ENCODE peak calls at places on chromosomes 13 and 19, in six cellular contexts. A is neuronal stem cell, E is H9, O is IMR-90, Z is trophoblast cell, Y is H1. L is an unnamed sample.

GRCh38 chr19:5942991-5943390 is 28.9 kb downstream of the CAPS start:
- DNase-seq in A (no peak), Z (no peak), E (no peak), Y (no peak), O (no peak), L (no peak)

GRCh38 chr19:39171479-39172465 is 25.0 kb upstream of the NCCRP1 start:
- DNase-seq in A (no peak), Z (no peak), E (no peak), O (no peak), Y (no peak), L (no peak)

GRCh38 chr13:25037057-25037813 is 58.7 kb upstream of the PABPC3 start:
- DNase-seq in E (peak), Z (peak), O (peak), A (peak), Y (no peak), L (peak)

GRCh38 chr13:35157143-35157755 is 215.2 kb downstream of the NBEA start:
- DNase-seq in A (peak), E (no peak), Y (no peak), O (peak), Z (peak), L (peak)

GRCh38 chr13:73715114-73715909 is 418.9 kb downstream of the KLF12 start:
- DNase-seq in Y (no peak), O (no peak), Z (peak), A (no peak), E (no peak), L (no peak)

GRCh38 chr13:40230833-40231266 is 435.6 kb downstream of the FOXO1 start:
- DNase-seq in Z (no peak), Y (no peak), O (no peak), E (no peak), A (no peak), L (peak)

GRCh38 chr19:8569066-8569761 is 8.0 kb downstream of the MYO1F start:
- DNase-seq in Z (peak), Y (no peak), O (peak), A (no peak), E (no peak), L (peak)

GRCh38 chr19:719636-720377 is 11.1 kb downstream of the PALM start:
- DNase-seq in Y (no peak), Z (no peak), A (no peak), E (no peak), O (no peak), L (no peak)

GRCh38 chr13:29758591-29759114 is 91.8 kb downstream of the UBL3 start:
- DNase-seq in Z (peak), Y (no peak), O (no peak), A (no peak), E (no peak), L (peak)

GRCh38 chr19:3655402-3656072 is 28.9 kb upstream of the CACTIN start:
- DNase-seq in Y (no peak), E (no peak), Z (no peak), A (no peak), O (peak), L (peak)

GRCh38 chr19:12668937-12669271 is 2.3 kb downstream of the WDR83 start:
- DNase-seq in A (no peak), Y (no peak), O (peak), Z (peak), E (no peak), L (peak)

GRCh38 chr13:52852444-52852843 is 4.0 kb upstream of the PCDH8 start:
- DNase-seq in Y (no peak), A (no peak), E (no peak), Z (no peak), O (no peak), L (no peak)

GRCh38 chr19:16161848-16162247 is 11.5 kb downstream of the CIB3 start:
- DNase-seq in E (no peak), Y (no peak), A (no peak), O (peak), Z (no peak), L (peak)

GRCh38 chr13:50519866-50520265 is 323.6 kb downstream of the DLEU7 start:
- DNase-seq in A (no peak), Y (no peak), O (no peak), Z (no peak), E (no peak), L (no peak)

GRCh38 chr19:39110263-39110967 is 15.2 kb upstream of the PAK4 start:
- DNase-seq in Y (no peak), A (peak), Z (peak), E (peak), O (no peak), L (peak)

DNA sequence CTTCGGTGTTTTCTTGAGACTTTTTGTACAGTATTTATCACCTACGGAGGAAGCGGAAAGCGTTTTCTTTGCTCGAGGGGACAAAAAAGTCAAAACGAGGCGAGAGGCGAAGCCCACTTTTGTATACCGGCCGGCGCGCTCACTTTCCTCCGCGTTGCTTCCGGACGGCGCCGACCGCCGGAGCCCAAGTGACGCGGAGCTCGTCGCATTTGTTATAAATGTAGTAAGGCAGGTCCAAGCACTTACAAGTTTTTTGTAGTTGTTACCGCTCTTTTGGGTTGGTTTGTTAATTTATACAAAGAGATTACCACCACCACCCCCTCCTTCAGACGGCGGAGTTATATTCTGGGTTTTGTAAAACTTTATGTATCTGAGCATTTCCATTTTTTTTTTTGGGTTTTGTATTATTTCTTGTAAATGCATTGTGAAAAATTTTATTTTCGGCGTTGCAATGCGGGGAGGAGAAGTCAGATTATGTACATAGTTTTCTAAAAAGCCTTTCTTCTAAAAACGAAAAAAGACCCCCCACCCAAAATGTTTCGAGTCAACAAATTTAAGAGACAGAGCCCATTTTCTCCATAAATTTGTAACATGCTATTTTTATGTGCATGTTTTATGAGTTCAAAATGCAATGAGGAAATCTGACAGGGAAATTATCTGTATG is 2.2 kb downstream of the SOX1 start:
- DNase-seq in E (no peak), Z (no peak), Y (no peak), A (no peak), O (no peak), L (no peak)
- H3K27ac ChIP-seq in E (no peak), Z (no peak), Y (no peak), A (no peak), O (no peak), L (no peak)

DNA sequence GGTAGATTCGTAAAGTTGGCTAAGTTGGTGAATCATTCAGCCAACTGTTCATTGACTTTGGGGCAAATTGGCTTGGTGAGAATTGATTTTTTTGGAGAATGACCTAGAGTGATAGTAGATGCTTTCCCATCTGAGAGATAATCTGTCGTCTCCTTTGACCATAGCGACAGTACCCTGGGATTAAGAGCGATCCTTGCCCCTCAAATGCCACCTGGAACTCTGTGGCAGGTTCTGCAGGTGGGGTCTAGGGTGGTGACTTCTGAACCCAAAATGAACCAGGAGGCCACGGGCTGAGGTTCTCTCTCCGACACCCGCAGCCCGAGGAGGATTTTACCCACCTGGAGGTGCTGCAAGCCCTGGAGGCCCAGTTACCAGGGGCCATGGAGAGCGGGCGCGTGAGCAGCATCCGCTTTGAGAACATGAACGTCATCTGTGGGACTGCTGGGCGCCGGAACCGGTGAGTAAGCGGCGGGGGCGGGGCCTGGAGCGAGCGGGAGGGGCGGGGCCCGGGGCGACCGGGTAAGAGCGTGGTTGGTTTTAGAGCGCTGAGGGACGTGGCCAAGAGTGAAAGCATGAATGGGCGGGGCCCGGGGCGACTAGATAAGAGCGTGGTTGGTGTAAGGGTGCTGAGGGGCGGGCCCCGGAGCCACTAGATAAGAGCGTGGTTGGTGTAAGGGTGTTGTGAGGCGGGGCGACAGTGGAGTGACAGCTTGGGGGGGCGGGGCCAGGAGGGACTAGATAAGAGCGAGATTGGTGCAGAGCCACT is 8.6 kb downstream of the C19orf81 start:
- DNase-seq in Y (peak), E (peak), O (peak), Z (peak), A (peak), L (peak)
- H2AFZ ChIP-seq in Y (peak), E (no peak), O (peak), Z (peak), A (peak), L (no peak)

GRCh38 chr13:33316890-33317289 is 31.3 kb upstream of the STARD13 start:
- DNase-seq in Z (peak), Y (no peak), O (peak), E (no peak), A (no peak), L (no peak)

GRCh38 chr13:33319859-33320258 is 34.3 kb upstream of the STARD13 start:
- DNase-seq in E (no peak), O (no peak), A (no peak), Z (no peak), Y (no peak), L (no peak)

GRCh38 chr13:33318744-33319143 is 33.2 kb upstream of the STARD13 start:
- DNase-seq in O (no peak), A (no peak), E (no peak), Y (no peak), Z (no peak), L (no peak)

GRCh38 chr13:33321686-33322473 is 36.3 kb upstream of the STARD13 start:
- DNase-seq in E (no peak), Y (no peak), Z (peak), A (no peak), O (peak), L (peak)

GRCh38 chr13:33318037-33318436 is 32.5 kb upstream of the STARD13 start:
- DNase-seq in O (peak), Y (no peak), Z (no peak), E (no peak), A (no peak), L (no peak)
- H3K4ac ChIP-seq in O (no peak), Y (no peak), Z (no peak), E (no peak), A (no peak), L (no peak)

DNA sequence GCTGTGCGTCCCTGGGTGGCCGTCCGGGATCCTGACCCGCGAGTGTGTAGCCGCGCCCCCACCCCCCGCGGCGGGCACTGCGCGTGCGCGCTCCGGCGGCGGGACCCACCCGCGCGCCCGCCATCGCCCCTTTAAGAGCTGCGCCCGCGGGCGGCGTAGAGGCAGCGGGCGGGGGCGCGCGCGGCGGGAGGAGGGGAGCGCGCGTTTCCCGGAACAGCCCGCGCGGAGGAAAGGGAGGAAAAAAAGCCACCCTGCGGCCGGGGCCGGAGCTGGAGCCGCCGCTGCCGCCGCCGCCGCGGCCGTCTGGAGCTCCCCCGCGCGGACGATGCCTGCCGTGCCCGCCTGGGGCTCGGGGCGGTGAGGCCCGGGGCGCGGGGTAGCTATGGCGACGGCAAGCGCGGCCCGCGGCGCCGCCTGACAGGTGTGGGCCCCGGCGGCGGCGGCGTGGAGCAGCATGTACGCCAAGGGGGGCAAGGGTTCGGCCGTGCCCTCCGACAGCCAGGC is at the start of gene SSBP4:
- DNase-seq in E (no peak), O (peak), Z (peak), A (peak), Y (no peak), L (peak)
- H3K27ac ChIP-seq in E (no peak), O (peak), Z (peak), A (no peak), Y (no peak), L (peak)

DNA sequence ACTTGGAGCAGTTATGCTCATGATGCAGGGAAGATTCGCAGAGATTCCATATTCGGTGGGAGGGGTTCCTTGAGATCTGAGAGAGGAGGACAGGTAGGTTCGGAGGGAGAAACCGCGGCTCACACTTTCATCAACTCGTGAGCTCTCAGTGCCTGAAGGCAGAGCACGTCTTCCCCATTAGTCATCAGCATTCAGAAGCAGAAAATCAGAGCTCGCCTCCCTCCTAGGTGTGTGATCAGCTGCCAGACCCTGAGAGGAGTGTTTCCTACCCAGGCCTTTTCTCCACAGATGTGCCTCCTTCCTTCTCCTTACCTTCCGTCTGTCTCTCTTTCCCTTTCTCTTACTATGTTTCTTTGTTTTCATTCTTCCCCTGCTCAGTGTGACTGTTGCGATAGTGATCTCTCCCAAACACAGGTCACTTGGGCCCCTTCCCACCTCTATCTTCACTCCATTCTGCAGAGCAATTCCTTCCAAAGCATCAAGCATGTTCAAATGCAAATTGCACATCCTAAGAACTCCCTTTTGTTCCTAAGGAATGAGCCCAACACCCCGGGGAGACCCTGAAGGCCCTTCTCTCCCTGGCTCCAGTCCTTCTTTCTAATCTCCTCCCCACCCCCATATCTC is 389.5 kb downstream of the UQCRFS1 start:
- DNase-seq in E (peak), O (no peak), A (peak), Y (peak), Z (peak), L (no peak)
- H2AFZ ChIP-seq in E (peak), O (no peak), A (no peak), Y (peak), Z (no peak), L (no peak)

GRCh38 chr19:28166025-28166424 is 1046.9 kb downstream of the UQCRFS1 start:
- DNase-seq in E (no peak), Y (no peak), A (no peak), Z (no peak), O (no peak), L (no peak)
- H3K4ac ChIP-seq in E (no peak), Y (no peak), A (no peak), Z (no peak), O (no peak), L (no peak)